ENCODE peak calls at places on chromosomes 3 and 15, in four cellular contexts. E is transverse colon, M is small intestine, A is neural progenitor cell. H is an unnamed sample. For H3K4me1, the result is how much of the 10 kb centered on the place peaks cover.

GRCh38 chr3:107421170-107421792 is 44.0 kb downstream of the CCDC54 start:
- DNase-seq in E (no peak), M (peak), A (peak), H (no peak)

GRCh38 chr3:197761784-197762183 is 12.1 kb downstream of the FYTTD1 start:
- DNase-seq in A (no peak), M (no peak), E (no peak), H (no peak)

GRCh38 chr15:36591534-36592411 is 12.3 kb downstream of the CDIN1 start:
- DNase-seq in E (no peak), A (no peak), M (peak), H (no peak)

GRCh38 chr3:146241523-146242240 is 9.2 kb downstream of the PLSCR4 start:
- DNase-seq in E (no peak), M (no peak), A (no peak), H (no peak)

GRCh38 chr3:194395201-194395600 is 3.9 kb downstream of the GP5 start:
- DNase-seq in A (no peak), E (no peak), M (peak), H (no peak)

GRCh38 chr3:46135475-46135874 is 72.6 kb downstream of the CCR1 start:
- DNase-seq in M (no peak), E (no peak), A (no peak), H (no peak)

GRCh38 chr3:139198929-139199328 is 144.9 kb upstream of the MRPS22 start:
- DNase-seq in A (no peak), E (no peak), M (no peak), H (no peak)

GRCh38 chr3:25555695-25556094 is 109.0 kb downstream of the TOP2B start:
- DNase-seq in E (no peak), M (no peak), A (no peak), H (no peak)

GRCh38 chr15:90004252-90004651 is 3.1 kb downstream of the ZNF710 start:
- DNase-seq in A (peak), M (no peak), E (no peak), H (no peak)

GRCh38 chr3:194805546-194805945 is 119.9 kb downstream of the FAM43A start:
- DNase-seq in M (no peak), A (no peak), E (no peak), H (no peak)

GRCh38 chr15:75213768-75214221 is 12.1 kb downstream of the C15orf39 start:
- DNase-seq in M (no peak), E (no peak), A (no peak), H (no peak)

GRCh38 chr15:62647195-62647865 is 395.2 kb upstream of the TPM1 start:
- DNase-seq in E (peak), A (no peak), M (peak), H (no peak)

GRCh38 chr3:48405343-48405881 is 24.5 kb downstream of the PLXNB1 start:
- DNase-seq in M (no peak), A (no peak), E (no peak), H (peak)

GRCh38 chr3:197125601-197126000 is 96.0 kb upstream of the MELTF start:
- DNase-seq in A (no peak), E (no peak), M (no peak), H (no peak)

GRCh38 chr3:37952564-37952963 is 38.0 kb upstream of the VILL start:
- DNase-seq in E (no peak), M (no peak), A (no peak), H (no peak)

GRCh38 chr3:145266368-145266767 is 894.6 kb downstream of the PLOD2 start:
- DNase-seq in M (no peak), A (peak), E (no peak), H (no peak)

GRCh38 chr15:36831915-36832310 is 252.5 kb downstream of the CDIN1 start:
- DNase-seq in A (no peak), M (no peak), E (no peak), H (no peak)

GRCh38 chr3:184565421-184566211 is 4.0 kb downstream of the EPHB3 start:
- DNase-seq in E (peak), M (peak), A (peak), H (no peak)

DNA sequence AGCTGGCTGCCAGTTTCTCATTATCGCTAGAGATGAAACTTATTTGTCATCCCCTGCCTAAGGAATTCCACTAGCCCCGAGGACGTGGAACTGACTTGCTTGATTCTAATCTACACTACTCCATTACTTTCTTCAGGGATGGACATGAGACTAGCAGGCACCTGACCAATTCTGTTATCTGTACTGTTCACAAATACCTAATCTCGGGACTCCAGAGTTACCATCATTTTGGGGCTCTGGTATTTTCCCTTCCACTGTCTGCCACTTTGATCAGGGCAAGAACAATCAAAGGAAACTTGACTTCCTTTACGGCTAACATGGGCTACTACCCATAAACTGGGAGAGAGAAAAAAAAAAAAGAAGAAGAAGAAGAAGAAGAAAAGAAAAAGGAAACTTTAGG is 27.8 kb downstream of the BMF start:
- DNase-seq in E (no peak), M (no peak), A (no peak), H (no peak)
- H3K4me3 ChIP-seq in E (no peak), M (no peak), A (no peak), H (peak)

GRCh38 chr3:29514912-29515311 is 234.0 kb downstream of the RBMS3 start:
- DNase-seq in M (no peak), E (no peak), A (no peak), H (no peak)
- H3K27ac ChIP-seq in M (no peak), E (no peak), A (no peak), H (no peak)

DNA sequence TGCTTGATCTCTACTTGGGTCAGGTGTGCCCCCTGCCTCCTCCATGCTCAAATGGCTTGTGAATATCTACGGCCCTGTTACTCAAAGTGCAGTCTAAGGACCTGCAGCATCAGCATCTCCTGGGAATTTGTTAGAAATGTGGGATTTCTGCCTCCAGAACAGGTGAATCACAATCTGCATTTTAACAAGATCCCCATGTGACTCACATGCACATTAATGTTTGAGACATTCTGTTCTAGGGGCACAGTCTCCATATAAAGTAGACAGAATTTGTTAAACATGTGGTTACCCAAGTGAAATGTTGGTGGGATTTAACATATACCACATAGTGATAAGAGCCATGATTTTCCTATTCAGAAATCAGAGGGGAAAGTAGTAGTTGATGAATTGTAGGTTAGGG is 256.2 kb downstream of the NR1D2 start:
- DNase-seq in A (no peak), M (no peak), E (no peak), H (no peak)
- H3K4me1 ChIP-seq in A (under half), M (under half), E (under half), H (under half)

GRCh38 chr3:170189396-170190256 is 8.1 kb upstream of the PHC3 start:
- DNase-seq in M (no peak), E (no peak), A (no peak), H (no peak)
- H3K4me3 ChIP-seq in M (no peak), E (no peak), A (no peak), H (no peak)